ENCODE peak calls at places on chromosomes 4 and X, in five cellular contexts. J is neuronal stem cell; X is posterior vena cava; D is stimulated activated CD4-positive, alpha-beta T cell treated with anti-CD3 and anti-CD28 coated beads, Interleukin-4, amount 100 ng/mL, for 24 hours; F is CD8-positive, alpha-beta T cell. A is an unnamed sample.
A peak's percentile ranks its signal among the peaks of the same experiment; 100 is the strongest.

GRCh38 chrX:105653891-105654290 is 168.4 kb upstream of the NRK start:
- DNase-seq in J (no peak), X (no peak), D (no peak), F (no peak), A (no peak)

GRCh38 chrX:97498093-97498492 is 614.4 kb downstream of the RPA4 start:
- DNase-seq in J (no peak), X (no peak), D (no peak), F (no peak), A (no peak)

GRCh38 chr4:80182237-80182866 is 15.0 kb upstream of the PRDM8 start:
- DNase-seq in J (no peak), X (no peak), D (peak; percentile 38), F (no peak), A (no peak)

GRCh38 chr4:833156-833555 is 7.2 kb upstream of the CPLX1 start:
- DNase-seq in J (no peak), X (no peak), D (no peak), F (no peak), A (no peak)

GRCh38 chrX:96435636-96436035 is 249.0 kb upstream of the DIAPH2 start:
- DNase-seq in J (no peak), X (no peak), D (no peak), F (no peak), A (no peak)

GRCh38 chrX:55767100-55767499 is 49.6 kb downstream of the RRAGB start:
- DNase-seq in J (no peak), X (no peak), D (no peak), F (no peak), A (no peak)

GRCh38 chrX:76428243-76429130 is 977 bp downstream of the MAGEE1 start:
- DNase-seq in J (no peak), X (peak; percentile 79), D (peak; percentile 18), F (peak; percentile 54), A (peak; percentile 25)

GRCh38 chr4:56211202-56211601 is 176.1 kb downstream of the AASDH start:
- DNase-seq in J (no peak), X (no peak), D (no peak), F (no peak), A (no peak)

GRCh38 chrX:118652717-118653116 is 74.7 kb upstream of the IL13RA1 start:
- DNase-seq in J (no peak), X (no peak), D (no peak), F (no peak), A (no peak)

GRCh38 chr4:44961001-44961755 is 234.8 kb upstream of the GNPDA2 start:
- DNase-seq in J (no peak), X (no peak), D (no peak), F (no peak), A (peak; percentile 37)

GRCh38 chrX:31483336-31483735 is 411.5 kb upstream of the FTHL17 start:
- DNase-seq in J (no peak), X (no peak), D (no peak), F (no peak), A (no peak)

GRCh38 chr4:71494539-71494938 is 155.7 kb downstream of the SLC4A4 start:
- DNase-seq in J (no peak), X (no peak), D (no peak), F (no peak), A (no peak)

GRCh38 chrX:104330966-104331365 is 76.2 kb upstream of the ESX1 start:
- DNase-seq in J (no peak), X (no peak), D (no peak), F (no peak), A (no peak)

GRCh38 chr4:38614198-38614597 is 49.8 kb upstream of the KLF3 start:
- DNase-seq in J (no peak), X (no peak), D (no peak), F (no peak), A (no peak)

GRCh38 chr4:45102716-45103115 is 376.4 kb upstream of the GNPDA2 start:
- DNase-seq in J (no peak), X (no peak), D (no peak), F (no peak), A (no peak)

GRCh38 chrX:114774691-114775090 is 190.8 kb downstream of the HTR2C start:
- DNase-seq in J (no peak), X (no peak), D (no peak), F (no peak), A (no peak)

GRCh38 chrX:152878976-152879755 is 18.7 kb upstream of the ZNF185 start:
- DNase-seq in J (no peak), X (peak; percentile 37), D (no peak), F (no peak), A (no peak)

GRCh38 chr4:120052840-120053239 is 13.8 kb downstream of the MAD2L1 start:
- DNase-seq in J (no peak), X (peak; percentile 86), D (no peak), F (no peak), A (peak; percentile 58)

GRCh38 chr4:36841583-36842326 is 402.8 kb upstream of the NWD2 start:
- DNase-seq in J (no peak), X (no peak), D (no peak), F (no peak), A (no peak)

GRCh38 chrX:115988825-115989224 is 181.7 kb upstream of the AGTR2 start:
- DNase-seq in J (no peak), X (no peak), D (no peak), F (no peak), A (no peak)

GRCh38 chr4:38069271-38069760 is 109.1 kb downstream of the PTTG2 start:
- DNase-seq in J (peak; percentile 26), X (no peak), D (peak; percentile 32), F (no peak), A (no peak)

GRCh38 chr4:1674682-1675081 is 9.4 kb downstream of the FAM53A start:
- DNase-seq in J (no peak), X (no peak), D (no peak), F (no peak), A (no peak)

GRCh38 chrX:15349046-15349445 is 13.7 kb upstream of the PIGA start:
- DNase-seq in J (peak; percentile 46), X (no peak), D (peak; percentile 6), F (peak; percentile 4), A (no peak)

GRCh38 chr4:87843936-87844335 is 11.2 kb downstream of the MEPE start:
- DNase-seq in J (no peak), X (no peak), D (no peak), F (no peak), A (no peak)

GRCh38 chrX:150868625-150869024 is 29.8 kb downstream of the CD99L2 start:
- DNase-seq in J (no peak), X (no peak), D (no peak), F (no peak), A (no peak)

GRCh38 chr4:178689926-178690325 is 1247.7 kb upstream of the AGA start:
- DNase-seq in J (peak; percentile 41), X (no peak), D (no peak), F (no peak), A (no peak)

GRCh38 chrX:109635151-109635550 is 10.2 kb upstream of the KCNE5 start:
- DNase-seq in J (no peak), X (no peak), D (no peak), F (no peak), A (no peak)

GRCh38 chrX:73822775-73823174 is 259.8 kb downstream of the CHIC1 start:
- DNase-seq in J (no peak), X (no peak), D (no peak), F (no peak), A (no peak)